ENCODE peak calls at places on chromosome 19, in four cellular contexts. Z is IMR-90, L is GM12878, W is K562. S is an unnamed sample.

GRCh38 chr19:8466018-8466417 is 21.2 kb downstream of the HNRNPM start:
- DNase-seq in Z (peak), W (no peak), L (no peak), S (no peak)

GRCh38 chr19:44613295-44614168 is at the start of gene IGSF23:
- DNase-seq in W (no peak), L (no peak), Z (no peak), S (no peak)

GRCh38 chr19:14473073-14473790 is 1.9 kb downstream of the PTGER1 start:
- DNase-seq in W (no peak), Z (no peak), L (no peak), S (no peak)

GRCh38 chr19:290539-291521 is at the start of gene PLPP2:
- DNase-seq in W (no peak), Z (no peak), L (no peak), S (peak)

GRCh38 chr19:43634068-43634467 is 5.6 kb downstream of the CADM4 start:
- DNase-seq in Z (no peak), W (no peak), L (no peak), S (no peak)

GRCh38 chr19:51365211-51366049 is 758 bp downstream of the ETFB start:
- DNase-seq in L (no peak), Z (peak), W (peak), S (peak)

GRCh38 chr19:43811833-43812232 is 9.6 kb upstream of the LYPD5 start:
- DNase-seq in Z (no peak), W (no peak), L (no peak), S (no peak)

GRCh38 chr19:58555369-58555885 is 522 bp upstream of the CHMP2A start:
- DNase-seq in Z (no peak), L (no peak), W (no peak), S (no peak)

GRCh38 chr19:57803594-57804325 is 11.0 kb downstream of the ZNF552 start:
- DNase-seq in L (no peak), Z (peak), W (no peak), S (no peak)

GRCh38 chr19:51691122-51692064 is 1.7 kb upstream of the SPACA6 start:
- DNase-seq in Z (peak), W (no peak), L (no peak), S (no peak)

GRCh38 chr19:51703655-51704515 is 10.8 kb downstream of the SPACA6 start:
- DNase-seq in Z (peak), W (peak), L (peak), S (peak)

GRCh38 chr19:48495391-48495790 is 16.2 kb downstream of the LMTK3 start:
- DNase-seq in W (no peak), L (no peak), Z (no peak), S (no peak)

GRCh38 chr19:9914315-9915207 is 21.8 kb downstream of the OLFM2 start:
- DNase-seq in L (no peak), Z (peak), W (peak), S (peak)

GRCh38 chr19:45138303-45138751 is 22.5 kb downstream of the NKPD1 start:
- DNase-seq in Z (no peak), W (peak), L (no peak), S (no peak)

GRCh38 chr19:35171730-35172129 is 17.2 kb downstream of the FXYD5 start:
- DNase-seq in L (no peak), W (no peak), Z (no peak), S (no peak)

GRCh38 chr19:55703790-55704215 is 28.8 kb downstream of the EPN1 start:
- DNase-seq in Z (no peak), W (peak), L (no peak), S (peak)

GRCh38 chr19:33456845-33457220 is 64.8 kb downstream of the PEPD start:
- DNase-seq in W (no peak), L (no peak), Z (no peak), S (no peak)

GRCh38 chr19:51550848-51551672 is 19.6 kb upstream of the SIGLEC6 start:
- DNase-seq in L (no peak), W (peak), Z (no peak), S (no peak)

GRCh38 chr19:48715276-48715675 is 4.2 kb downstream of the MAMSTR start:
- DNase-seq in W (no peak), L (no peak), Z (no peak), S (no peak)

GRCh38 chr19:40596608-40597328 is 4.4 kb upstream of the LTBP4 start:
- DNase-seq in W (peak), L (no peak), Z (peak), S (peak)

GRCh38 chr19:5870986-5871394 is 650 bp upstream of the FUT5 start:
- DNase-seq in L (no peak), W (no peak), Z (no peak), S (no peak)

GRCh38 chr19:33444238-33444992 is 70.9 kb downstream of the CEBPG start:
- DNase-seq in Z (no peak), L (no peak), W (no peak), S (no peak)

GRCh38 chr19:15463865-15464371 is 426 bp downstream of the RASAL3 start:
- DNase-seq in L (no peak), W (no peak), Z (no peak), S (no peak)

GRCh38 chr19:48945817-48946216 is 8.9 kb upstream of the BAX start:
- DNase-seq in L (no peak), W (no peak), Z (no peak), S (no peak)

GRCh38 chr19:32866061-32866460 is 3.5 kb downstream of the SLC7A9 start:
- DNase-seq in W (no peak), L (no peak), Z (no peak), S (no peak)

GRCh38 chr19:9913237-9914000 is 22.9 kb downstream of the OLFM2 start:
- DNase-seq in Z (no peak), L (no peak), W (peak), S (peak)

GRCh38 chr19:15252398-15253018 is 20.3 kb upstream of the EPHX3 start:
- DNase-seq in Z (peak), W (no peak), L (no peak), S (peak)

GRCh38 chr19:50969413-50969760 is at the start of gene KLK6:
- DNase-seq in Z (no peak), L (no peak), W (no peak), S (no peak)

GRCh38 chr19:1312732-1313694 is 27.3 kb downstream of the EFNA2 start:
- DNase-seq in W (no peak), Z (peak), L (no peak), S (peak)

GRCh38 chr19:32924200-32924599 is 47.6 kb downstream of the CEP89 start:
- DNase-seq in L (no peak), W (no peak), Z (peak), S (no peak)

GRCh38 chr19:33724723-33725060 is 72.0 kb upstream of the KCTD15 start:
- DNase-seq in W (no peak), L (no peak), Z (no peak), S (no peak)

DNA sequence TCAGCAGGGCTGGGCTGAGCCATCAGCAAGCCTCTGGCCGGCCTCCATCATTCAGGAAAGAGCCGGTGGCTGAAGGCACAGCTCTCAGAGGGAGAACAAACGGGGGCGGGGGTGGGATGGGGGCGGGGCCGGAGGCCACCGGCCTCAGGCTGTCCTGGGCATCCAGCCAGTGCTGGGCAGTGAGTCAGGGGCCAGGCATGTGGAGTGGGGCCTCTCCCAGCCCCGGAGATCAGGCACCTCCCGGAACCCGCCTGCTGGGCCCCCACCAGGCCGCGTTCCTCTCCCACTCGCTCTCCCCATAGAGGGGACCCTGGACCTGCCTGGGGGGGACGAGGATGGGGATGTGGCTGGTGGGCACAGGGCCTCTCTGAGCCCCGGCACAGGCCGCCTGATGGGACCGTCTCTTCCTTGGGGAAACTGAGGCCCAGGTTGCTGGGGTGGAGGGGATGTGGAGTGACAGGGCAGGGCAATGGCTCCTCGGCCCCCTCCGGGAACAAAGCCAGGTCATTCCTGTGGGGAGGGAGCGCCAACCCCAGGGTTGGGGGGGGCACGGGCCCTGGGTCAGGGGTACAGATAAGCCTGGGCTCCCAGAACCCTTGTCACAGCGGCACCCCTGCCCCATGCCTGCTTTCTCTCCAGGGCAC is 12.9 kb downstream of the SPC24 start:
- DNase-seq in L (no peak), Z (peak), W (peak), S (peak)
- TF ChIP-seq SMC3 in L (no peak), Z (no peak), W (no peak), S (no peak)

GRCh38 chr19:41940443-41941409 is 12.5 kb upstream of the ERFL start:
- DNase-seq in W (no peak), L (no peak), Z (no peak), S (no peak)
- TF ChIP-seq ELK1 in W (no peak), L (no peak), Z (no peak), S (no peak)

DNA sequence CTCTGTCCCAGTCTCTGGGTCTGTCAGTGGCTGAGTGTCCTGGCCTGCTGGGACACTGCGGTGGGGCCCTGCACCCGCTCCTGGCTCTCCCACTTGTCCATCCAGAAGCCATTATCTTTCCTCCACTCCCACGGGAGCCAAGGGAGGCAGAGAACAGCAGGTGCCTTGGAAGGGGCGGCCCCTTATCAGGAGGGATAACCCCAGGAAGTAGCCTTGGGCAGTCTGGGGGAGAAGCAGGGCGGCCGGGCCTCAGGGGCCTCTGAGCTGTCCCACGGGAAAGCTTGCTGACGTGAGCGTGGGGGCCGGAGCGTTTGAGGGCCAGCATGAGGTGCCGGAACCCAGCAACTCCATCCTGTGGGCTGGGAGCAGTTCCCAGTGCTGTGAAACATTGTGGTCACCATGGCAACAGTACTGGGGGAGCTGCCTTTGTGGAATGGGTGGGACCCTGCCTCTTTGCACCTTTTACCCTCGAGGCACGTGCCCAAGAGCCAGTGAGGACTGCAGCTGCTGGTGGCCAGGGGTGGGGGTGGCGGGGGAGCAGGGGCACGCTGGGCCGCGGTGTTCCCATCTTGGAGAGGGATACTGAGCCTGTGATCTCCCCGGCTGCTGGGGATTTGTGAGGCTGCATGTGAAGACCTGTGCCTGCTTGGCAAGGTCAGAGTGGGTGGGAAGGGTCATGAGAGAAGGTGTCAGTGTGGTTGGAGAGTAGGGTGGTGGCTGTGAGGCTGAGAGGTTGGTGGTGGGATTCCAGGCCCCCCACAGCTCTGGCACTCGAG is 20.9 kb downstream of the KLHL26 start:
- DNase-seq in Z (peak), L (no peak), W (peak), S (peak)
- TF ChIP-seq SMC3 in Z (no peak), L (no peak), W (no peak), S (no peak)

DNA sequence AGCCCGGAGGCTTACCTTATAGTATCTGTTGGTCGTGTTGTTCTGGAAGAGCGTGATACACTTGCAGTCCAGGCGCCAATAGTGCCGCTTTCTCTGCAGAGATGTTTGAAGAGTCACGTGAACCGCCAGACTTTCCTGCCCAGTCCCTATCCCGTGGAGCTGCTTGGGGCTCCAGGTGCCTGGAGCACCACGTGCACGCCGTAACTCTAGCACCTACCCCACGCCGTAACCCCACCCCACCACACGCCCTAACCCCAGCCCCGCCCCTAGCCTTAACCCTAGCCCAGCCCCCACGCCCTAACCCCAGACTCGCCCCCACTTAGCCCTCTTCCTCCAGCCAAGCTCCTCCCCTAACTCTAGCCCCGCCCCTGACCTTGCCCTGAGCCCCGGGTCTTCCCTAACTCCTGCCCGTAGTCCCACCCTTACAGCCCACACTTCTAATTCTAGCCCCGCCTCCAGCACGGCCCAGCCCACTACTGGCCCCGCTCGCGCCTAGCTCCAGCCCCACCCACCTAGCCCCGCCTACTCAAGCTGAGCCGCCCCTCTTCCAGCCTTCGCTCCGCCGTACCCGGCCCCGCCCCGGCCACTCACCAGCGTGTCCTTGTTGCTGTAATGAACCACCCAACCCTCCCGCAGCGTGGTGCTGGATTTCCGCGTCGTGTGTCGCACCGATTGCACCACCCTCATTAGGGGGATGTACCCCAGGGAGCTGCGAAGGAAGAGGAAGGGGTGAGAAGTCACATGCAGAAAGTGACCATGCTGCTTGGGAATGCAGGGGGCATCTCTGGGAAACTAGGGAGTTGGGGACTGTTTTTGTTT is 19.6 kb downstream of the PRKD2 start:
- DNase-seq in L (no peak), W (peak), Z (peak), S (peak)
- TF ChIP-seq ELK1 in L (no peak), W (no peak), Z (no peak), S (no peak)

S was measured in A549.